ENCODE peak calls at places on chromosomes 13 and 19, in six cellular contexts. N, S, O, B, D and C are unnamed samples.
A peak's percentile ranks its signal among the peaks of the same experiment; 100 is the strongest.

GRCh38 chr13:47146136-47146535 is 249.3 kb upstream of the HTR2A start:
- DNase-seq in N (no peak), S (no peak), O (no peak), B (no peak), D (no peak), C (no peak)

GRCh38 chr13:93227280-93227905 is 786 bp downstream of the GPC6 start:
- DNase-seq in N (no peak), S (no peak), O (no peak), B (no peak), D (peak; percentile 94), C (no peak)

GRCh38 chr19:2394054-2394668 is 33.2 kb downstream of the TIMM13 start:
- DNase-seq in N (peak; percentile 66), S (no peak), O (no peak), B (no peak), D (no peak), C (no peak)

GRCh38 chr13:25463496-25463895 is 91.7 kb downstream of the ATP8A2 start:
- DNase-seq in N (no peak), S (no peak), O (no peak), B (no peak), D (no peak), C (no peak)

GRCh38 chr13:112653821-112654220 is 36.0 kb upstream of the ATP11A start:
- DNase-seq in N (no peak), S (no peak), O (no peak), B (no peak), D (no peak), C (no peak)

GRCh38 chr13:100106705-100107104 is 17.8 kb downstream of the PCCA start:
- DNase-seq in N (no peak), S (no peak), O (no peak), B (no peak), D (no peak), C (no peak)

GRCh38 chr13:45402641-45403040 is 15.5 kb downstream of the SLC25A30 start:
- DNase-seq in N (no peak), S (no peak), O (no peak), B (no peak), D (no peak), C (no peak)

GRCh38 chr13:95099541-95099940 is 201.7 kb downstream of the ABCC4 start:
- DNase-seq in N (no peak), S (no peak), O (peak; percentile 57), B (no peak), D (no peak), C (no peak)

GRCh38 chr13:73880365-73880764 is 253.8 kb downstream of the KLF12 start:
- DNase-seq in N (no peak), S (no peak), O (no peak), B (no peak), D (no peak), C (no peak)

GRCh38 chr19:28427256-28428083 is 785.5 kb downstream of the UQCRFS1 start:
- DNase-seq in N (no peak), S (no peak), O (no peak), B (no peak), D (no peak), C (no peak)

GRCh38 chr19:14416743-14417214 is 2.4 kb downstream of the DDX39A start:
- DNase-seq in N (peak; percentile 79), S (no peak), O (peak; percentile 71), B (no peak), D (no peak), C (no peak)

GRCh38 chr13:98372886-98373285 is 195.8 kb upstream of the RNF113B start:
- DNase-seq in N (no peak), S (no peak), O (no peak), B (no peak), D (no peak), C (no peak)

GRCh38 chr19:53553865-53554791 is 16.2 kb downstream of the ZNF331 start:
- DNase-seq in N (peak; percentile 94), S (peak; percentile 78), O (peak; percentile 90), B (peak; percentile 91), D (peak; percentile 35), C (peak; percentile 88)

GRCh38 chr19:8324186-8325050 is 3.1 kb downstream of the RPS28 start:
- DNase-seq in N (no peak), S (no peak), O (no peak), B (no peak), D (no peak), C (no peak)

GRCh38 chr19:55553217-55554182 is 8.2 kb upstream of the SBK3 start:
- DNase-seq in N (no peak), S (no peak), O (no peak), B (no peak), D (no peak), C (no peak)

GRCh38 chr19:6425732-6426686 is 1.4 kb upstream of the KHSRP start:
- DNase-seq in N (no peak), S (no peak), O (no peak), B (peak; percentile 12), D (no peak), C (no peak)

GRCh38 chr19:34494601-34495000 is 13.0 kb downstream of the WTIP start:
- DNase-seq in N (no peak), S (no peak), O (no peak), B (no peak), D (no peak), C (no peak)